ENCODE peak calls at places on chromosomes 6 and 20, in five cellular contexts. M, G, F, K and R are unnamed samples.

GRCh38 chr20:50625986-50626677 is 65.2 kb downstream of the RIPOR3 start:
- DNase-seq in M (no peak), G (no peak), F (peak; percentile 73), K (no peak), R (peak; percentile 65)

GRCh38 chr20:24978493-24978892 is 14.1 kb downstream of the APMAP start:
- DNase-seq in M (no peak), G (peak; percentile 22), F (no peak), K (no peak), R (no peak)

GRCh38 chr6:167930300-167930699 is 67.2 kb upstream of the KIF25 start:
- DNase-seq in M (no peak), G (no peak), F (no peak), K (no peak), R (no peak)

GRCh38 chr6:145929037-145929633 is 35.0 kb downstream of the SHPRH start:
- DNase-seq in M (peak; percentile 53), G (no peak), F (no peak), K (no peak), R (peak; percentile 11)

GRCh38 chr6:170254315-170255213 is 36.3 kb downstream of the DLL1 start:
- DNase-seq in M (no peak), G (no peak), F (peak; percentile 12), K (no peak), R (no peak)

GRCh38 chr6:34926655-34927054 is 37.6 kb downstream of the ANKS1A start:
- DNase-seq in M (no peak), G (no peak), F (no peak), K (no peak), R (no peak)

GRCh38 chr20:32189123-32189410 is 18.5 kb downstream of the PLAGL2 start:
- DNase-seq in M (no peak), G (no peak), F (no peak), K (no peak), R (no peak)

GRCh38 chr20:17530716-17531536 is at the start of gene BFSP1:
- DNase-seq in M (peak; percentile 72), G (no peak), F (peak; percentile 73), K (peak; percentile 51), R (peak; percentile 75)

GRCh38 chr6:140460267-140460666 is 1085.8 kb upstream of the CITED2 start:
- DNase-seq in M (no peak), G (no peak), F (no peak), K (no peak), R (no peak)

GRCh38 chr6:22113046-22113766 is 183.6 kb downstream of the PRL start:
- DNase-seq in M (peak; percentile 98), G (peak; percentile 64), F (peak; percentile 68), K (peak; percentile 35), R (no peak)

GRCh38 chr6:72620866-72621242 is 1.0 kb upstream of the KCNQ5 start:
- DNase-seq in M (no peak), G (no peak), F (no peak), K (no peak), R (no peak)

GRCh38 chr6:74749211-74750142 is 456.4 kb downstream of the COL12A1 start:
- DNase-seq in M (peak; percentile 58), G (no peak), F (no peak), K (no peak), R (no peak)

GRCh38 chr6:113317870-113318269 is 539.3 kb upstream of the MARCKS start:
- DNase-seq in M (no peak), G (no peak), F (no peak), K (no peak), R (peak; percentile 16)

GRCh38 chr6:10071631-10072220 is 343.1 kb downstream of the TFAP2A start:
- DNase-seq in M (no peak), G (no peak), F (no peak), K (no peak), R (no peak)

GRCh38 chr20:19628570-19629134 is 129.4 kb upstream of the RIN2 start:
- DNase-seq in M (peak; percentile 66), G (no peak), F (no peak), K (no peak), R (peak; percentile 70)

GRCh38 chr6:111849298-111849697 is 24.0 kb downstream of the FYN start:
- DNase-seq in M (no peak), G (no peak), F (no peak), K (no peak), R (no peak)

GRCh38 chr6:160057080-160057479 is 64.5 kb upstream of the SLC22A1 start:
- DNase-seq in M (no peak), G (peak; percentile 48), F (no peak), K (no peak), R (no peak)

GRCh38 chr6:156359912-156360311 is 417.3 kb upstream of the ARID1B start:
- DNase-seq in M (no peak), G (no peak), F (no peak), K (no peak), R (no peak)

GRCh38 chr6:37053683-37054082 is 48.2 kb downstream of the FGD2 start:
- DNase-seq in M (no peak), G (peak; percentile 40), F (no peak), K (no peak), R (no peak)

GRCh38 chr6:123519191-123519510 is 117.6 kb downstream of the TRDN start:
- DNase-seq in M (no peak), G (no peak), F (no peak), K (no peak), R (no peak)

GRCh38 chr20:58890454-58891075 is 38.0 kb downstream of the GNAS start:
- DNase-seq in M (peak; percentile 87), G (peak; percentile 89), F (peak; percentile 88), K (peak; percentile 81), R (peak; percentile 90)

DNA sequence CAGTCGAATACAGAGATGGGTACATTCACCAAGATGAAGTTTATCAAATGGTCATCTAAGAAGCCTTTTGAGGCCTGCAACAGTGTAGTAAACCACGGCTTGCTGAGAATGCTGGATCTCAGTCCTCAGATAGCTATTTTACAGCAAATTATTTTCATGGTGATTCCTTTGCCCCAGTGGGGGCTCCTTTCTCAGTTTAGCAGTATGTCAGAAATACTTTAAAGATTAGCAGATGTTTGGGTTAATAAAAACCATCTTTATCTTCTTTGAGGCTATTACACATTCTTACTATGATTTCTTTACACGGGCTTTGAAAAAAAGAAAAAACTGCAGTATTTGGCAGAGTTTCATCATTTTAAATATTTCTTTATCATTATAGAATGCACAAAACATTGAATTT is 10.7 kb downstream of the MYLIP start:
- DNase-seq in M (no peak), G (no peak), F (no peak), K (no peak), R (no peak)
- H3K36me3 ChIP-seq in M (peaks cover 11% of the 10 kb centered on the region), G (peaks cover 31% of the 10 kb centered on the region), F (no peaks in the 10 kb centered on the region), K (no peaks in the 10 kb centered on the region), R (peaks cover 24% of the 10 kb centered on the region)

DNA sequence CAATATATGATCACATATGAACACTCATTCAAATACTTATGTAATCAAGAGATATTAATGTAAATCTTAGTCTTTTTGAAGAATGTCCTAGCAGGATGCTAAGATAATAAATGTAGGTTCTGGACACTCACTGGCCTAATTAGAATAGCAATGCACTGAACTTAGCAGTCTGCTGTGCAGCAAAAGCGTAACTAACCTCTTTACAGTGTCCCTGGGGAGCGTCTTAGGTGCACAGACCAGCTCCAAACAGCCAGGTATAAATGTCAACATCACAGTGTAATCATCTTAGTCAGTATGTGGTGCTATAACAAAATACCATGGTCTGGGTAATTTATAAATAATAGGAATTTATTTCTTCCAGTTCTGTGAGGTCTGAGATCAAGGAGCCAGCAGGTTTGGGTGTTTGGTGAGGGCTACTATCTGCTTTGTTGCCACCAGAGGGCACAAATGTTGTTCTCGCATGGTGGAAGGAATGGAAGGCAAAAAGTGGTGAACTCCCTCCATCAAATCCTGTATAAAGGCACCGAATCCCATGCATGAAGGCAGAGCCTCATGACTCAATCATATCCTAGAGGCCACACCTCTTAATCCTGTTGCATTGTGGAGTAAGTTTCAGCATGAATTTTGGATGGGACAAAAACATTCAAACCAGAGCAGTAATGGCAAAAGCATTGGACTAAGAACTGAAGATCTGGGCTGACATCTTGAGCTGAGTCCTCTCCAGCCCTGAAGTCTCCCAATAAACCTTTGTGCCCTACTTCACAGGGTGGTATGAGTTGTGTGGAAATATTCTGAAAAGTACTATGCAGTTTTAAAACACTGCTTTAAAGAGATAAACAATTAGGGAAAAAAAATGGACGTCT is 41.8 kb upstream of the FOXO3 start:
- DNase-seq in M (peak; percentile 13), G (no peak), F (no peak), K (no peak), R (peak; percentile 36)
- TF ChIP-seq CTCF in M (peak; percentile 56), G (peak; percentile 13), F (no peak), K (peak; percentile 14), R (peak; percentile 82)

DNA sequence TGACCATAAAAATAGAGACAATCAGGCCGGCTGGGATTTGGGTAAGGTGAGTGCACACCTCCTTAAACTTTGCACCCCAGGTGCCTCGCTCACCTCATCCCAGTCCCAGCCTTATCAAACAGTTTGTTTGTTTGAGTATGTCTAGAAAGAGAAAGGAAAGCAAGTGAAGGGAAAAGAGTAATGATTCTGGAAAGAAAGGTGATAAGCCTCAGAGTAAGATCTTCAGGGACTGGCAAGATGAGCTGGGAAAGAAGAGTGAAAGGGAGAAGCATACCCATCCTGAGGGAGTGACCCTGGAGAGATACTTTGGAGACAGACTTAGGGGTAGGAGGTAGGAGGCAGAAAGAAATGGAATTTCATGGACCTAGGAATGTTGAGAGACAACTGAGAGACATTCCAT is 1.7 kb downstream of the TAP2 start:
- DNase-seq in M (no peak), G (no peak), F (no peak), K (no peak), R (no peak)
- H3K36me3 ChIP-seq in M (peaks cover 3% of the 10 kb centered on the region), G (peaks cover 38% of the 10 kb centered on the region), F (no peaks in the 10 kb centered on the region), K (peaks cover 4% of the 10 kb centered on the region), R (no peaks in the 10 kb centered on the region)

GRCh38 chr6:124961784-124962611 is at the start of gene RNF217:
- DNase-seq in M (peak; percentile 75), G (peak; percentile 81), F (peak; percentile 82), K (peak; percentile 73), R (peak; percentile 42)
- TF ChIP-seq CTCF in M (no peak), G (no peak), F (no peak), K (no peak), R (no peak)